ENCODE peak calls at places on chromosomes 12 and 14, in four cellular contexts. G is HL-60, B is GM12878, U is K562. K is an unnamed sample.

GRCh38 chr12:82923935-82924334 is 237.2 kb downstream of the TMTC2 start:
- DNase-seq in G (no peak), B (no peak), U (no peak), K (no peak)

GRCh38 chr12:49789992-49790391 is 38.2 kb downstream of the NCKAP5L start:
- DNase-seq in G (no peak), B (no peak), U (no peak), K (no peak)

GRCh38 chr12:116067892-116068291 is 209.6 kb downstream of the MED13L start:
- DNase-seq in G (no peak), B (no peak), U (no peak), K (no peak)

GRCh38 chr14:42855159-42855558 is 1248.5 kb downstream of the LRFN5 start:
- DNase-seq in G (no peak), B (no peak), U (no peak), K (no peak)

GRCh38 chr12:29609431-29610215 is 112.1 kb upstream of the OVCH1 start:
- DNase-seq in G (no peak), B (no peak), U (no peak), K (no peak)

GRCh38 chr14:88632512-88632911 is 69.7 kb downstream of the ZC3H14 start:
- DNase-seq in G (no peak), B (no peak), U (no peak), K (no peak)

GRCh38 chr12:115519887-115520286 is 757.6 kb downstream of the MED13L start:
- DNase-seq in G (no peak), B (no peak), U (no peak), K (no peak)

GRCh38 chr12:49791156-49791555 is 37.1 kb downstream of the NCKAP5L start:
- DNase-seq in G (no peak), B (no peak), U (no peak), K (no peak)

DNA sequence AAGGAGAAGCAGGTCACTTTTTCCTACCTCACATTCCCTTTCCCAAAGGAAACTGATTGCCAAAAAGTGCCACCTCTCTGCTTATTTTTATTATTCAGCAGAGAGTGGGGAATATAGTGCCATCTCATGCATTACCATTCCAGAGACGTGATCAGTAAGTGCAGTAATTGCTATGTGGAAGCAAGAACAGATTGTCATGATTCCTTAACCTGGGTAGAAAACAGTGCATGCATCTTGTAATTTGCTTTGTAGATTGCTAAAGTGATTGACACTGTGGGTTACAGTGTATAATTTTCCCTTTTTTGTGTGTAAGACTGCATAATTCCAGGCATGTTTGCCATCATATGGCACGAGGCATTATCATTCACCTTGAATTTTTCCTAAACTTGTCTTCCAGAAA is 332.5 kb downstream of the DIO2 start:
- DNase-seq in G (no peak), B (no peak), U (no peak), K (no peak)
- TF ChIP-seq SPI1 in G (no peak), B (no peak), U (no peak), K (no peak)

GRCh38 chr14:36424478-36425102 is 95.4 kb downstream of the NKX2-1 start:
- DNase-seq in G (no peak), B (no peak), U (no peak), K (no peak)
- TF ChIP-seq SPI1 in G (no peak), B (no peak), U (no peak), K (no peak)

GRCh38 chr12:32727237-32727636 is 28.5 kb downstream of the YARS2 start:
- DNase-seq in G (no peak), B (no peak), U (no peak), K (no peak)
- TF ChIP-seq SPI1 in G (no peak), B (no peak), U (no peak), K (no peak)

DNA sequence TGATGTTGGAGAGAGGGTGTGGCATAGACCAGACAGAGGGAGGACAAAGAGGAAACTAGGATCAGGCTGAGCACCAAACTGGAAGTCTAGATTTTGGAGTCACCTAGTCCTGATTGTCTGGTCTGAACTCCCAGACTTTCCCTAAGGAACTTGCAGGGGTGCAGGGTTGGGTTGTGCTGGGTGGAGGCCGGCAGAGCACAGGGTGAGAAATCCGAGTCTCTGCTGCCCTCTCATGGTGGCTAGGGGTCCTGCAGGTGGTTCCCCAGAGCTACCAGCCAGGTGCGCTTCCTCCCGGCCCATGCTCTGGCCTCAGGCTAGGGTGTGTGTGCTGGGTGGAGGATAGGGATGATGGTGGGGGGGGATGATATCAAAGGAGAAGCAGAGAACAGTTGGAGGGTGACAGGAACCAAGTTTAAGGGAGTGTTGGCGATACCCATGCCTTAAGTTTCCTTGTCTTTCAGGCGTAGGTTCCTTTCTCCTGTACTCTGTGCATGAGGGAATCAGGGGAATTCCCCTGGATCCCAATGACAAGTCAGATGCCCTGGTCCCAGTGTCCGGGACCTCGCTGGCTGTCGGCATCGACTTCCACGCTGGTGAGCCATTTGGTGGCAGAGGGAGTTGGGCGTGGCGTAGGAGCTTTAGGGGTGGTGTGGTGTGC is 33.5 kb upstream of the NXPH4 start:
- DNase-seq in G (peak), B (peak), U (peak), K (peak)
- TF ChIP-seq SPI1 in G (peak), B (peak), U (peak), K (peak)

GRCh38 chr14:104266643-104267575 is 128.5 kb downstream of the KIF26A start:
- DNase-seq in G (no peak), B (no peak), U (no peak), K (no peak)
- TF ChIP-seq SPI1 in G (no peak), B (no peak), U (no peak), K (no peak)

GRCh38 chr14:31819281-31819680 is 257.8 kb upstream of the ARHGAP5 start:
- DNase-seq in G (no peak), B (no peak), U (no peak), K (no peak)
- TF ChIP-seq SPI1 in G (no peak), B (no peak), U (no peak), K (no peak)

DNA sequence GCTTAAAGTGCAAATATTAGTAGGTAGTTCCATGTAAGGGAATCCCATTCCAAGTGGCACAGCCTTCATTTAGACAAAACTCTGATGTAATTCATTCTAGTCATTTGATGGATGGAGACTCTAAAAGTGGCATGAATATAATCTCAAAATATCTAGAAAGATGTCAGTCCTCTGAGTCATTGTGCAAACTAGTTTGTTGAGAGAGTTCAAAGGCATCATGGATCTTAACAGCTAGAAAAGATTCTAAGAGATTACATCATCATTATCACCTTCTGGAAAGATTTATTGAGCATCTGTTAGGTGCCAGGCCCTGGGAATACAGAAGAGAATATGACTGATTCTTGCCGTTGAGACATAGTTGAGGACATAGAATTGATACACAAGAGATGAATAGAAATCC is 30.7 kb downstream of the CRADD start:
- DNase-seq in G (no peak), B (no peak), U (no peak), K (no peak)
- TF ChIP-seq SPI1 in G (no peak), B (no peak), U (no peak), K (no peak)

GRCh38 chr12:79778802-79779201 is 88.0 kb upstream of the PAWR start:
- DNase-seq in G (no peak), B (no peak), U (no peak), K (no peak)

DNA sequence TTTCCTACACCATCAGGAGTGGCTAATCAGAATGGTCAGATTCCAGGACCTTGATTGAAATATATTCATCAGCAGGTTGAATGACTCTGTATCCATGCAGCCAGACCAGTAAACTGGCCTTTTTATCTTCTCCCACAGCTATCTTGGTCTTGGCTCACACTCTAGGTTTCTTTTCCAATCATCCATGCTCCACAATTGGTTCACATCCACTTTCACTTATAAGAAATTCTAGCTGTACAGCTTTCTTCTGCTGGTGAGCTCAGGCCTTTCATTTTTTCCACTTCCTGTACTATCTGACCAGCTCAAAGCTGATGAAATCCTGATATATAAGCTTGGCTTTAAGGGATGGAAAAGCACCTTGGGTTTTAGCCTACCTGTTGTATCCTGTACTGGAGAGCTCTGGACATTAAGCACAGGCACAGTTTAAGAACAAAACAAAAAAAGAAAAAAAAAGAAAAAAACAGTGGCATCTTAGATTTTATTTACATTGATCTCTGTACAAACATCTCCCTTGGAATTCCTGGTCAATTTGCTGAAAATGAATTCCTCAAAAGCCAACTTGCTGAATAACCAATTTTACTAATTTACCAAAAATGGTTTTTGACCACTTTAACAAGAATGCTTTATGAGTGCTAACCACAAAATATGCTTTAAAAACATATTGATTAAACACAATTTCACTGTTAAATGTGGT is 91.6 kb upstream of the PAWR start:
- DNase-seq in G (no peak), B (no peak), U (no peak), K (no peak)
- TF ChIP-seq SPI1 in G (no peak), B (no peak), U (no peak), K (no peak)

DNA sequence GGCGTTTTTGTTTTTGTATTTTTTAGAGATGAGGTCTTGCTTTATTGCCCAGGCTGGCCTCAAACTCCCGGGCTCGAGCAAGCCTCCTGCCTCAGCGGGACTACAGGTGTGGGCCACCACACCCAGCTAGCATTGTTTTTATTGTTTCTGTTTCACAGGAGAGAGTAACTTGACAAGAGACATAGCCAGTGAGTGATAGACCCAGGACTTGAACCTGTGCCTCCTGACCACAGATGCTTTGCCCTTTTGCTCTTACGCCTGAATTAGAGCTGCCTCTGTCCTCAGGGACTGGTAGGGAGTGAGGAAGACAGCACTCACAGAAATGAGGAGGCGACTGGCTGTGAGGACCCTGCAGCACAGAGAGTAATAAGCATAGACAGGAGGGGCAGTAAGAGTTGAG is 2.3 kb downstream of the EVL start:
- DNase-seq in G (no peak), B (no peak), U (no peak), K (no peak)
- TF ChIP-seq SPI1 in G (no peak), B (no peak), U (no peak), K (no peak)